ENCODE peak calls at places on chromosome 6, in ten cellular contexts. One of them, this sample, is unnamed.

GRCh38 chr6:142637624-142638023 is 307.4 kb downstream of the HIVEP2 start:
- DNase-seq in CD4-positive, alpha-beta T cell: no peak
- DNase-seq in endodermal cell: no peak
- DNase-seq in breast epithelium: no peak
- DNase-seq in body of pancreas: no peak
- DNase-seq in foreskin fibroblast: no peak
- DNase-seq in dorsolateral prefrontal cortex: no peak
- DNase-seq in PC-3: no peak
- DNase-seq in RWPE1: no peak
- DNase-seq in AG09309: no peak
- DNase-seq in this sample: no peak

GRCh38 chr6:107869871-107870270 is 45.8 kb upstream of the SCML4 start:
- DNase-seq in breast epithelium: no peak
- DNase-seq in RWPE1: no peak
- DNase-seq in AG09309: no peak
- DNase-seq in foreskin fibroblast: no peak
- DNase-seq in endodermal cell: no peak
- DNase-seq in body of pancreas: no peak
- DNase-seq in dorsolateral prefrontal cortex: no peak
- DNase-seq in PC-3: no peak
- DNase-seq in CD4-positive, alpha-beta T cell: no peak
- DNase-seq in this sample: no peak

GRCh38 chr6:156791261-156791850 is 14.2 kb downstream of the ARID1B start:
- DNase-seq in CD4-positive, alpha-beta T cell: no peak
- DNase-seq in foreskin fibroblast: no peak
- DNase-seq in body of pancreas: peak
- DNase-seq in PC-3: no peak
- DNase-seq in endodermal cell: peak
- DNase-seq in breast epithelium: no peak
- DNase-seq in dorsolateral prefrontal cortex: no peak
- DNase-seq in AG09309: no peak
- DNase-seq in RWPE1: peak
- DNase-seq in this sample: no peak

GRCh38 chr6:45377041-45377554 is 636 bp downstream of the SUPT3H start:
- DNase-seq in PC-3: peak
- DNase-seq in CD4-positive, alpha-beta T cell: peak
- DNase-seq in breast epithelium: no peak
- DNase-seq in foreskin fibroblast: no peak
- DNase-seq in dorsolateral prefrontal cortex: no peak
- DNase-seq in AG09309: no peak
- DNase-seq in body of pancreas: peak
- DNase-seq in RWPE1: no peak
- DNase-seq in endodermal cell: no peak
- DNase-seq in this sample: no peak

GRCh38 chr6:160447350-160447749 is 99.2 kb downstream of the SLC22A3 start:
- DNase-seq in PC-3: no peak
- DNase-seq in CD4-positive, alpha-beta T cell: no peak
- DNase-seq in dorsolateral prefrontal cortex: no peak
- DNase-seq in RWPE1: no peak
- DNase-seq in breast epithelium: no peak
- DNase-seq in AG09309: no peak
- DNase-seq in body of pancreas: no peak
- DNase-seq in foreskin fibroblast: no peak
- DNase-seq in endodermal cell: no peak
- DNase-seq in this sample: no peak

GRCh38 chr6:79158856-79159516 is 75.5 kb downstream of the HMGN3 start:
- DNase-seq in endodermal cell: no peak
- DNase-seq in CD4-positive, alpha-beta T cell: no peak
- DNase-seq in foreskin fibroblast: no peak
- DNase-seq in AG09309: no peak
- DNase-seq in dorsolateral prefrontal cortex: no peak
- DNase-seq in PC-3: peak
- DNase-seq in breast epithelium: no peak
- DNase-seq in body of pancreas: no peak
- DNase-seq in RWPE1: no peak
- DNase-seq in this sample: no peak

GRCh38 chr6:125670586-125670985 is 78.8 kb upstream of the HEY2 start:
- DNase-seq in breast epithelium: no peak
- DNase-seq in foreskin fibroblast: no peak
- DNase-seq in endodermal cell: peak
- DNase-seq in RWPE1: no peak
- DNase-seq in CD4-positive, alpha-beta T cell: no peak
- DNase-seq in body of pancreas: no peak
- DNase-seq in AG09309: no peak
- DNase-seq in PC-3: no peak
- DNase-seq in dorsolateral prefrontal cortex: no peak
- DNase-seq in this sample: no peak

GRCh38 chr6:3159805-3160781 is 2.7 kb upstream of the TUBB2A start:
- DNase-seq in CD4-positive, alpha-beta T cell: peak
- DNase-seq in PC-3: peak
- DNase-seq in body of pancreas: peak
- DNase-seq in RWPE1: peak
- DNase-seq in breast epithelium: peak
- DNase-seq in foreskin fibroblast: no peak
- DNase-seq in dorsolateral prefrontal cortex: no peak
- DNase-seq in AG09309: no peak
- DNase-seq in endodermal cell: peak
- DNase-seq in this sample: no peak

GRCh38 chr6:111689946-111690345 is 84.3 kb upstream of the TRAF3IP2 start:
- DNase-seq in breast epithelium: no peak
- DNase-seq in AG09309: no peak
- DNase-seq in PC-3: no peak
- DNase-seq in RWPE1: no peak
- DNase-seq in body of pancreas: no peak
- DNase-seq in foreskin fibroblast: no peak
- DNase-seq in endodermal cell: peak
- DNase-seq in dorsolateral prefrontal cortex: no peak
- DNase-seq in CD4-positive, alpha-beta T cell: no peak
- DNase-seq in this sample: no peak
- TF ChIP-seq CTCF in breast epithelium: no peak
- TF ChIP-seq CTCF in AG09309: no peak
- TF ChIP-seq CTCF in PC-3: no peak
- TF ChIP-seq CTCF in RWPE1: no peak
- TF ChIP-seq CTCF in body of pancreas: no peak
- TF ChIP-seq CTCF in foreskin fibroblast: no peak
- TF ChIP-seq CTCF in endodermal cell: no peak
- TF ChIP-seq CTCF in dorsolateral prefrontal cortex: no peak
- TF ChIP-seq CTCF in CD4-positive, alpha-beta T cell: no peak
- TF ChIP-seq CTCF in this sample: no peak

DNA sequence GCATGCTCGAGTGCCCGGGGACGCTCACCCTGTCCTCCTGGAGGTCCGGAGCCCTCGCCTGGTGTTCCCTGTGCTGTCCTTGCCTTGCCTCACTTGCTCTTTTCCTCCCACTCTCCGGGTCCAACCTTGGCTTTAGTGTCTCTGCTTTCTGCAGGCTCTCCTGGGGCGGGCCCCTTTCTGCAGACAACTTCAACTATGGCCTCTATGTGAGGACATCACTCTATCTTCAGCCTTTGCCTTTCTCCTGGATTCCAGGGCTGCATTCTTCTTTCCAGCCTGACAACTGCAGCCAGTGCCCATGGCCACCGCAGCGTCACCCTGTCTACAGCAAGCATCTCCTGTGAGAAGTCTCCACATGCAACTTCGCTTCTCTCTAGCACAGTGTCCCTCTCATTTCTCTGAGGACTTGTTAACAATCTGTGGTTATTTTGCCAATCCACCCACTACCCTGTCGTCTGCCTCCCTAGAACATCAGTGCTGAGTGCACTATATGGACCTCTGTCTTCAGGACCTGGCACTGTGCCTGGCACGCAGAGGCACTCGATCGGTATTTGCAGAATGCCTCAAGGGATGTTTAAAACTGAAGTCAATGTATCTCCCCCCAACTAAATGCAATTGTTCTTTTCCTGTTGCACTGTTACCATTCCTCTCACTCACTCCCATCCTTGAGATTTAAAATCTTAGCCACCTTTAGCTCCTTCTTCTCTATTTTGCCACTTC is 35.9 kb downstream of the FOXC1 start:
- DNase-seq in foreskin fibroblast: no peak
- DNase-seq in dorsolateral prefrontal cortex: no peak
- DNase-seq in AG09309: no peak
- DNase-seq in body of pancreas: no peak
- DNase-seq in RWPE1: no peak
- DNase-seq in PC-3: no peak
- DNase-seq in CD4-positive, alpha-beta T cell: no peak
- DNase-seq in endodermal cell: no peak
- DNase-seq in breast epithelium: no peak
- DNase-seq in this sample: no peak
- TF ChIP-seq CTCF in foreskin fibroblast: no peak
- TF ChIP-seq CTCF in dorsolateral prefrontal cortex: no peak
- TF ChIP-seq CTCF in AG09309: no peak
- TF ChIP-seq CTCF in body of pancreas: no peak
- TF ChIP-seq CTCF in RWPE1: no peak
- TF ChIP-seq CTCF in PC-3: no peak
- TF ChIP-seq CTCF in CD4-positive, alpha-beta T cell: no peak
- TF ChIP-seq CTCF in endodermal cell: no peak
- TF ChIP-seq CTCF in breast epithelium: no peak
- TF ChIP-seq CTCF in this sample: no peak

GRCh38 chr6:147770221-147770620 is 261.7 kb downstream of the SAMD5 start:
- DNase-seq in PC-3: no peak
- DNase-seq in body of pancreas: no peak
- DNase-seq in CD4-positive, alpha-beta T cell: no peak
- DNase-seq in AG09309: no peak
- DNase-seq in foreskin fibroblast: no peak
- DNase-seq in endodermal cell: no peak
- DNase-seq in dorsolateral prefrontal cortex: no peak
- DNase-seq in RWPE1: no peak
- DNase-seq in breast epithelium: no peak
- DNase-seq in this sample: no peak

GRCh38 chr6:147776631-147777030 is 268.1 kb downstream of the SAMD5 start:
- DNase-seq in dorsolateral prefrontal cortex: no peak
- DNase-seq in CD4-positive, alpha-beta T cell: no peak
- DNase-seq in endodermal cell: no peak
- DNase-seq in PC-3: no peak
- DNase-seq in foreskin fibroblast: no peak
- DNase-seq in AG09309: no peak
- DNase-seq in RWPE1: no peak
- DNase-seq in body of pancreas: no peak
- DNase-seq in breast epithelium: no peak
- DNase-seq in this sample: no peak

GRCh38 chr6:147779624-147780023 is 271.1 kb downstream of the SAMD5 start:
- DNase-seq in RWPE1: no peak
- DNase-seq in CD4-positive, alpha-beta T cell: no peak
- DNase-seq in PC-3: no peak
- DNase-seq in AG09309: no peak
- DNase-seq in body of pancreas: no peak
- DNase-seq in endodermal cell: no peak
- DNase-seq in foreskin fibroblast: no peak
- DNase-seq in breast epithelium: no peak
- DNase-seq in dorsolateral prefrontal cortex: no peak
- DNase-seq in this sample: no peak

GRCh38 chr6:147772724-147773123 is 264.2 kb downstream of the SAMD5 start:
- DNase-seq in AG09309: no peak
- DNase-seq in RWPE1: no peak
- DNase-seq in PC-3: no peak
- DNase-seq in breast epithelium: no peak
- DNase-seq in dorsolateral prefrontal cortex: no peak
- DNase-seq in CD4-positive, alpha-beta T cell: no peak
- DNase-seq in foreskin fibroblast: no peak
- DNase-seq in endodermal cell: no peak
- DNase-seq in body of pancreas: no peak
- DNase-seq in this sample: no peak

GRCh38 chr6:147774856-147775255 is 266.4 kb downstream of the SAMD5 start:
- DNase-seq in endodermal cell: peak
- DNase-seq in AG09309: no peak
- DNase-seq in foreskin fibroblast: no peak
- DNase-seq in CD4-positive, alpha-beta T cell: no peak
- DNase-seq in body of pancreas: no peak
- DNase-seq in dorsolateral prefrontal cortex: no peak
- DNase-seq in PC-3: peak
- DNase-seq in RWPE1: no peak
- DNase-seq in breast epithelium: no peak
- DNase-seq in this sample: no peak
- TF ChIP-seq CTCF in endodermal cell: peak
- TF ChIP-seq CTCF in AG09309: peak
- TF ChIP-seq CTCF in foreskin fibroblast: no peak
- TF ChIP-seq CTCF in CD4-positive, alpha-beta T cell: no peak
- TF ChIP-seq CTCF in body of pancreas: no peak
- TF ChIP-seq CTCF in dorsolateral prefrontal cortex: no peak
- TF ChIP-seq CTCF in PC-3: peak
- TF ChIP-seq CTCF in RWPE1: no peak
- TF ChIP-seq CTCF in breast epithelium: no peak
- TF ChIP-seq CTCF in this sample: no peak

GRCh38 chr6:43369174-43370002 is at the start of gene ZNF318:
- DNase-seq in endodermal cell: peak
- DNase-seq in breast epithelium: peak
- DNase-seq in foreskin fibroblast: peak
- DNase-seq in AG09309: peak
- DNase-seq in dorsolateral prefrontal cortex: peak
- DNase-seq in RWPE1: peak
- DNase-seq in CD4-positive, alpha-beta T cell: peak
- DNase-seq in PC-3: peak
- DNase-seq in body of pancreas: peak
- DNase-seq in this sample: peak
- TF ChIP-seq CTCF in endodermal cell: no peak
- TF ChIP-seq CTCF in breast epithelium: no peak
- TF ChIP-seq CTCF in foreskin fibroblast: no peak
- TF ChIP-seq CTCF in AG09309: no peak
- TF ChIP-seq CTCF in dorsolateral prefrontal cortex: peak
- TF ChIP-seq CTCF in RWPE1: no peak
- TF ChIP-seq CTCF in CD4-positive, alpha-beta T cell: no peak
- TF ChIP-seq CTCF in PC-3: no peak
- TF ChIP-seq CTCF in body of pancreas: no peak
- TF ChIP-seq CTCF in this sample: no peak